ENCODE peak calls at places on chromosomes 4 and X, in nine cellular contexts. Z is A549, N is endodermal cell, M is suprapubic skin, A is transverse colon, L is psoas muscle, Q is neural progenitor cell, W is HCT116, S is DND-41. C is an unnamed sample.

GRCh38 chr4:129428454-129428853 is 332.5 kb downstream of the C4orf33 start:
- DNase-seq in Q (no peak), L (no peak), W (no peak), S (no peak), A (no peak), M (no peak), N (no peak), Z (no peak), C (no peak)

GRCh38 chrX:33211356-33212254 is at the start of gene DMD:
- DNase-seq in W (no peak), N (peak; percentile 54), M (no peak), Z (no peak), A (peak; percentile 20), Q (peak; percentile 41), S (no peak), L (peak; percentile 36), C (peak; percentile 72)

GRCh38 chrX:21529771-21530170 is 128.4 kb downstream of the KLHL34 start:
- DNase-seq in Z (no peak), N (no peak), L (no peak), S (no peak), W (no peak), A (no peak), M (no peak), Q (no peak), C (no peak)

GRCh38 chrX:48938721-48939416 is 18.5 kb downstream of the OTUD5 start:
- DNase-seq in M (no peak), N (no peak), Q (no peak), S (peak; percentile 20), W (no peak), Z (no peak), A (peak; percentile 69), L (no peak), C (no peak)

GRCh38 chr4:88187766-88188165 is 29.3 kb upstream of the ABCG2 start:
- DNase-seq in Z (no peak), Q (no peak), N (no peak), W (no peak), L (no peak), S (no peak), A (no peak), M (no peak), C (no peak)

GRCh38 chrX:94288325-94288724 is 614.3 kb downstream of the FAM133A start:
- DNase-seq in N (no peak), Z (no peak), W (no peak), Q (peak; percentile 10), M (no peak), L (no peak), A (no peak), S (no peak), C (no peak)

GRCh38 chr4:6374575-6374974 is 97.8 kb downstream of the PPP2R2C start:
- DNase-seq in S (no peak), Q (no peak), A (no peak), L (no peak), Z (no peak), M (no peak), N (no peak), W (no peak), C (no peak)

GRCh38 chr4:169311643-169312365 is 41.0 kb upstream of the SH3RF1 start:
- DNase-seq in M (no peak), N (peak; percentile 83), W (peak; percentile 66), L (no peak), A (no peak), Z (peak; percentile 45), S (peak; percentile 8), Q (peak; percentile 81), C (peak; percentile 23)

GRCh38 chr4:7206385-7206784 is 14.0 kb downstream of the SORCS2 start:
- DNase-seq in M (no peak), L (peak; percentile 63), Q (peak; percentile 60), W (no peak), Z (peak; percentile 41), S (no peak), A (no peak), N (peak; percentile 65), C (peak; percentile 16)

GRCh38 chr4:10296730-10297129 is 160.5 kb downstream of the ZNF518B start:
- DNase-seq in N (peak; percentile 53), L (no peak), Z (no peak), Q (peak; percentile 83), W (no peak), A (no peak), M (no peak), S (no peak), C (no peak)

GRCh38 chr4:141713771-141714445 is 77.5 kb downstream of the IL15 start:
- DNase-seq in Z (peak; percentile 18), A (no peak), L (no peak), W (peak; percentile 55), S (no peak), M (no peak), N (peak; percentile 63), Q (no peak), C (peak; percentile 37)

GRCh38 chrX:138031715-138032114 is 465.8 kb downstream of the ZIC3 start:
- DNase-seq in M (no peak), L (no peak), N (no peak), Q (no peak), A (no peak), W (no peak), Z (no peak), S (no peak), C (no peak)

GRCh38 chr4:124433500-124433899 is 279.0 kb downstream of the ANKRD50 start:
- DNase-seq in W (no peak), Q (no peak), A (no peak), M (no peak), Z (peak; percentile 57), S (no peak), L (no peak), N (no peak), C (no peak)

GRCh38 chr4:88610771-88611170 is 18.5 kb downstream of the HERC3 start:
- DNase-seq in L (peak; percentile 65), W (no peak), M (no peak), A (no peak), N (no peak), S (no peak), Q (no peak), Z (no peak), C (peak; percentile 69)

GRCh38 chr4:83284161-83285021 is at the start of gene COQ2:
- DNase-seq in S (peak; percentile 94), L (peak; percentile 97), W (peak; percentile 79), Q (peak; percentile 97), A (peak; percentile 97), M (peak; percentile 98), N (peak; percentile 97), Z (peak; percentile 92), C (peak; percentile 79)

GRCh38 chrX:7086384-7086783 is 61.1 kb upstream of the STS start:
- DNase-seq in Q (no peak), Z (no peak), S (peak; percentile 74), M (no peak), W (no peak), L (no peak), A (no peak), N (no peak), C (no peak)

GRCh38 chrX:18654873-18655836 is 16.8 kb downstream of the RS1 start:
- DNase-seq in W (no peak), Z (no peak), Q (no peak), L (no peak), M (no peak), S (no peak), A (no peak), N (peak; percentile 26), C (peak; percentile 7)

GRCh38 chr4:123250843-123251242 is 145.8 kb upstream of the SPRY1 start:
- DNase-seq in Z (no peak), Q (no peak), M (no peak), A (no peak), L (peak; percentile 30), N (no peak), W (no peak), S (no peak), C (peak; percentile 63)

GRCh38 chrX:123313486-123313885 is 129.4 kb downstream of the GRIA3 start:
- DNase-seq in Z (no peak), S (no peak), A (no peak), M (no peak), N (no peak), L (no peak), Q (no peak), W (no peak), C (no peak)

GRCh38 chr4:184891765-184892164 is 66.0 kb upstream of the ACSL1 start:
- DNase-seq in L (no peak), Z (no peak), Q (no peak), N (no peak), S (no peak), W (no peak), M (no peak), A (no peak), C (no peak)

GRCh38 chr4:128835498-128836222 is 26.2 kb downstream of the JADE1 start:
- DNase-seq in A (peak; percentile 23), W (no peak), L (peak; percentile 65), N (peak; percentile 48), Q (no peak), M (no peak), Z (no peak), S (no peak), C (no peak)

GRCh38 chrX:73563740-73564073 is 710 bp downstream of the CHIC1 start:
- DNase-seq in L (no peak), S (no peak), A (no peak), W (no peak), N (no peak), Z (peak; percentile 12), M (no peak), Q (no peak), C (peak; percentile 9)

DNA sequence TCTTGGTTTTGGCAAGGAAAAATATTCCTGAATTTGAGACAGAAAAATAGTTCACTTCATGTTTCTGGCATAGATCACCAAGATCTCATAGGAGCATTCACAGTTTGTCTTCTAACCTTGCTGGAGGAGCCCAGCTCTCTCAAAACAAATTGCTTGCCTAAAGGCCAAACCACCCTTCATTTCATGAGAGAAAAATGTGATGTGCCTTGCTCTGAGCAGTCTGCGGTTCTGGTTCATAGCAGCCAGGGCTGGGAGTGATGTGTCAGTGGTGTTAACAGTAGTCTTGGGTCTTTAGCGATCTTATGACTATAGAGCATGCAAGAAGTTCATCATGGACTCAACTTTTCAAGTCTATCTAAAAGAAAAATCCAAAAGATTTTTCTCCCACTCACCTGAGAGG is 183.3 kb downstream of the DCLK2 start:
- DNase-seq in M (no peak), L (no peak), W (no peak), N (no peak), Q (no peak), Z (no peak), S (no peak), A (no peak), C (no peak)
- H3K4me1 ChIP-seq in M (peaks cover 3% of the 10 kb centered on the region), L (no peaks in the 10 kb centered on the region), W (no peaks in the 10 kb centered on the region), N (no peaks in the 10 kb centered on the region), Q (peaks cover 9% of the 10 kb centered on the region), Z (no peaks in the 10 kb centered on the region), S (no peaks in the 10 kb centered on the region), A (peaks cover 4% of the 10 kb centered on the region), C (peaks cover 23% of the 10 kb centered on the region)

GRCh38 chr4:94757192-94758140 is at the start of gene BMPR1B:
- DNase-seq in Z (peak; percentile 84), S (peak; percentile 41), W (no peak), N (peak; percentile 67), M (no peak), A (no peak), Q (peak; percentile 75), L (no peak), C (peak; percentile 58)
- TF ChIP-seq CTCF in Z (peak; percentile 4), S (no peak), W (no peak), N (no peak), M (no peak), A (no peak), Q (no peak), L (peak; percentile 7), C (no peak)

GRCh38 chr4:153419673-153420278 is 46.4 kb upstream of the TMEM131L start:
- DNase-seq in S (no peak), A (no peak), L (no peak), M (no peak), Q (no peak), N (no peak), Z (no peak), W (no peak), C (no peak)
- H3K4me1 ChIP-seq in S (peaks cover 23% of the 10 kb centered on the region), A (no peaks in the 10 kb centered on the region), L (no peaks in the 10 kb centered on the region), M (no peaks in the 10 kb centered on the region), Q (peaks cover 7% of the 10 kb centered on the region), N (no peaks in the 10 kb centered on the region), Z (no peaks in the 10 kb centered on the region), W (no peaks in the 10 kb centered on the region), C (no peaks in the 10 kb centered on the region)

GRCh38 chrX:140664939-140665338 is 44.6 kb upstream of the LINC00632 start:
- DNase-seq in W (no peak), L (no peak), Q (no peak), N (no peak), Z (peak; percentile 44), M (no peak), S (no peak), A (no peak), C (no peak)
- TF ChIP-seq CTCF in W (no peak), L (peak; percentile 23), Q (peak; percentile 52), N (peak; percentile 82), Z (peak; percentile 39), M (peak; percentile 5), S (peak; percentile 42), A (peak; percentile 15), C (peak; percentile 37)